ENCODE peak calls at places on chromosomes 13 and 19, in nine cellular contexts. W, P, T, Q, O, Y, V, K and S are unnamed samples. For H3K4me1, the result is how much of the 10 kb centered on the place peaks cover.

GRCh38 chr19:39223703-39224279 is 19.7 kb upstream of the SYCN start:
- DNase-seq in O (no peak), V (no peak), K (no peak), Q (peak), W (peak), Y (no peak), T (no peak), P (peak), S (peak)

GRCh38 chr13:42612021-42612765 is 38.2 kb downstream of the TNFSF11 start:
- DNase-seq in O (no peak), Y (peak), W (peak), P (no peak), T (no peak), K (no peak), V (no peak), Q (no peak), S (no peak)

GRCh38 chr13:75993823-75994222 is 357.7 kb downstream of the LMO7 start:
- DNase-seq in T (no peak), K (no peak), W (peak), V (no peak), P (no peak), Y (no peak), O (no peak), Q (no peak), S (no peak)

GRCh38 chr13:98141938-98142426 is 912 bp upstream of the FARP1 start:
- DNase-seq in K (peak), P (peak), W (no peak), Y (peak), O (no peak), Q (peak), T (no peak), V (no peak), S (peak)

GRCh38 chr13:30679483-30680330 is 55.6 kb upstream of the ALOX5AP start:
- DNase-seq in V (no peak), W (peak), O (peak), Q (peak), P (no peak), K (no peak), T (peak), Y (peak), S (peak)

GRCh38 chr19:4302238-4302630 is at the start of gene TMIGD2:
- DNase-seq in K (no peak), V (no peak), T (no peak), Y (no peak), Q (no peak), P (no peak), O (no peak), W (no peak), S (no peak)

GRCh38 chr19:51020988-51021651 is 1.6 kb upstream of the KLK10 start:
- DNase-seq in P (peak), W (peak), O (peak), Q (peak), T (no peak), Y (peak), K (no peak), V (no peak), S (no peak)

GRCh38 chr19:7373862-7374261 is 25.1 kb downstream of the ARHGEF18 start:
- DNase-seq in T (no peak), V (no peak), W (peak), O (no peak), Y (no peak), K (no peak), P (no peak), Q (peak), S (peak)

GRCh38 chr13:24148414-24149305 is 11.9 kb upstream of the SPATA13 start:
- DNase-seq in P (peak), O (no peak), Y (no peak), T (no peak), K (no peak), W (peak), Q (peak), V (no peak), S (peak)

GRCh38 chr19:50568321-50569022 is at the start of gene LRRC4B:
- DNase-seq in P (no peak), Y (no peak), Q (peak), T (no peak), K (no peak), O (no peak), V (no peak), W (no peak), S (peak)

GRCh38 chr13:95239293-95239692 is 62.0 kb downstream of the ABCC4 start:
- DNase-seq in O (no peak), W (no peak), V (no peak), Y (no peak), T (no peak), P (no peak), Q (no peak), K (no peak), S (no peak)

GRCh38 chr19:36136975-36137686 is 2.7 kb upstream of the CAPNS1 start:
- DNase-seq in V (no peak), T (no peak), Q (peak), O (no peak), K (peak), W (peak), Y (no peak), P (peak), S (no peak)

GRCh38 chr13:85544756-85545155 is 254.5 kb downstream of the SLITRK6 start:
- DNase-seq in Y (no peak), P (no peak), O (no peak), W (no peak), K (no peak), V (no peak), Q (no peak), T (no peak), S (no peak)

GRCh38 chr13:45472171-45472705 is 7.5 kb downstream of the COG3 start:
- DNase-seq in Y (no peak), T (no peak), V (no peak), Q (no peak), K (no peak), O (no peak), W (peak), P (no peak), S (no peak)

GRCh38 chr13:111153279-111153976 is 38.3 kb downstream of the ARHGEF7 start:
- DNase-seq in K (peak), V (peak), T (peak), O (peak), W (peak), P (peak), Q (peak), Y (peak), S (peak)

GRCh38 chr13:72808917-72809500 is 27.1 kb downstream of the PIBF1 start:
- DNase-seq in V (no peak), Q (peak), P (no peak), Y (no peak), O (peak), W (peak), K (no peak), T (no peak), S (no peak)

GRCh38 chr13:60356970-60357369 is 40.0 kb upstream of the TDRD3 start:
- DNase-seq in K (no peak), V (no peak), Y (no peak), Q (no peak), P (no peak), T (no peak), O (no peak), W (no peak), S (no peak)

GRCh38 chr19:54905908-54906511 is at the start of gene NCR1:
- DNase-seq in V (no peak), T (no peak), O (no peak), Y (no peak), W (no peak), P (no peak), K (no peak), Q (no peak), S (peak)

GRCh38 chr13:51426982-51427381 is 25.9 kb downstream of the INTS6 start:
- DNase-seq in K (no peak), O (no peak), Q (no peak), Y (no peak), W (no peak), T (no peak), P (no peak), V (no peak), S (no peak)

GRCh38 chr19:1244693-1245451 is 3.3 kb downstream of the ATP5F1D start:
- DNase-seq in Y (no peak), O (no peak), V (no peak), W (no peak), T (no peak), K (peak), Q (no peak), P (peak), S (no peak)

GRCh38 chr13:105328212-105328611 is 1207.2 kb downstream of the EFNB2 start:
- DNase-seq in W (no peak), O (no peak), Q (no peak), T (no peak), Y (no peak), P (no peak), V (no peak), K (no peak), S (no peak)

GRCh38 chr13:93794197-93794885 is 567.7 kb downstream of the GPC6 start:
- DNase-seq in Y (no peak), T (no peak), W (no peak), K (no peak), V (no peak), O (no peak), P (no peak), Q (no peak), S (no peak)

GRCh38 chr13:109297628-109298027 is 488.8 kb downstream of the IRS2 start:
- DNase-seq in V (no peak), W (no peak), K (no peak), P (no peak), Y (no peak), T (no peak), O (no peak), Q (no peak), S (no peak)

GRCh38 chr13:40453666-40454030 is 212.8 kb downstream of the FOXO1 start:
- DNase-seq in T (no peak), P (no peak), Y (no peak), O (no peak), Q (peak), K (no peak), V (no peak), W (peak), S (no peak)

DNA sequence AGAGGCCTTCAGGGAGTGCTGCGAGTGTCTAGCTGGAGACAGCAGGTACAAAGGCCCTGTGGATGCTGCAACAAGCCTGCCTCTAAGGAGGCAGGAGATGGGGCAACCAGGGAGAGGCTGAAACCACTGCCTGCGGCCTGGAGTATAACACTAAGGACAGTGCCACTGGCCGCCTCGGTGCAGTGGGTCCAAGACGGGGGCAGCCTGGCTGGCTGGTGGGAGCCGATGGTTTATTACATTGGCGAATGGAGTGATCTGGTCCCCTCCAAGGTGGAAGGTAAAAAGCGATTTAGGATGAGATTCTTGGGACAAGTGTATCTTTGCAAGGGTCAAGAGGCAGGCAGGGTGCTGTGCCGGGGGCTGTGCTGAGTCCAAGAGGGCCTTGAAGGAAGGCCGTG is 5.8 kb downstream of the TMEM255B start:
- DNase-seq in Y (no peak), K (no peak), Q (no peak), T (no peak), O (no peak), W (no peak), P (no peak), V (no peak), S (no peak)
- H3K4me1 ChIP-seq in Y (under half), K (under half), Q (under half), T (under half), O (under half), W (under half), P (under half), V (under half), S (under half)

GRCh38 chr13:28495586-28496564 is 947 bp upstream of the FLT1 start:
- DNase-seq in T (no peak), W (no peak), O (no peak), Q (peak), V (no peak), K (no peak), P (no peak), Y (no peak), S (no peak)

GRCh38 chr13:28493740-28494536 is 990 bp downstream of the FLT1 start:
- DNase-seq in W (no peak), P (no peak), O (no peak), T (no peak), Y (peak), K (no peak), Q (peak), V (no peak), S (no peak)

GRCh38 chr13:28494537-28494860 is 429 bp downstream of the FLT1 start:
- DNase-seq in V (no peak), Y (peak), W (no peak), T (no peak), K (no peak), Q (no peak), P (no peak), O (no peak), S (no peak)

GRCh38 chr13:28492527-28493367 is 2.2 kb downstream of the FLT1 start:
- DNase-seq in K (no peak), Y (no peak), T (no peak), V (no peak), P (no peak), Q (peak), W (no peak), O (peak), S (no peak)

DNA sequence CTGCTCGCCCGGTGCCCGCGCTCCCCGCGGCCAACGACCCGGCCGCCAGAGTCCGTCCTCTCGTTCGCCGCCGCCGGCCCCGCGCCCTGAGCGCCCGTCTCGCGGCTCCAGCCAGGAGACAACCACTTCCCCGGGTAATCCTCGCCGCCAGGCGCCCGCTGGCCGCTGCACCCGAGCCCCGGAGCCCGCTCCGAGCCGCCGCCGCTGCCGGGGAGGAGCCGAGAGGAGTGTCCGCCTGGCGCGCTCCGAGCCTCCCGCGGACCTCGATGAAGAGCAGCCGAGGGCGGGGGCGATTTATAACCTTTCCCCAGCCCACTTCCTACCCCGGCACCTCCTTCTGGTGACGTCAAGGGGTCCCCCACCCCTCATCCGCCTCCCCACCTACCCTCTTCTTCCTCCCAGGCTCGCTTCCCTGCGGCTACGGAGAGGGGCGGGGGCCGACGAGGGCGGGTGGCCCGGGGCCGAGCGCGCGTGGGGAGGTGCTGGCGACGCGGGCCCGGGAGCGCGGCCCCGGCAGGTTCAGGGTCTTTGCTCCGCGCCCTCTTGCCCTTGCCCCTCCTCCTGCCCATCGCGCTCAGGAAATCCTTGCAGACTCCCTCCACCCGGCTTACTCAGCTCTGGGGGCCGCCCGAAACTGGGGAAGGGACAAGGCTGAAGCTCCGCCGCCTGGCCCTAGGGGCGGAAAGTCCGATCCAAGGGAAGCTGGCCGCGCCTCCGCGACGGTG is at the start of gene FLT1:
- DNase-seq in K (peak), V (no peak), Q (peak), T (no peak), O (no peak), Y (peak), P (no peak), W (no peak), S (peak)
- H3K4me1 ChIP-seq in K (under half), V (under half), Q (under half), T (under half), O (under half), Y (under half), P (under half), W (under half), S (under half)

GRCh38 chr19:15589760-15590451 is 25.1 kb upstream of the CYP4F8 start:
- DNase-seq in T (no peak), P (no peak), W (no peak), Y (no peak), K (no peak), Q (no peak), O (no peak), V (no peak), S (no peak)
- H3K4me1 ChIP-seq in T (under half), P (under half), W (under half), Y (under half), K (under half), Q (under half), O (under half), V (under half), S (under half)

GRCh38 chr19:56114711-56115110 is 6.4 kb downstream of the ZNF787 start:
- DNase-seq in P (no peak), W (no peak), Y (no peak), T (no peak), Q (no peak), V (no peak), O (no peak), K (no peak), S (no peak)

GRCh38 chr19:56114051-56114694 is 6.9 kb downstream of the ZNF787 start:
- DNase-seq in W (no peak), O (no peak), Q (no peak), Y (no peak), K (no peak), P (no peak), V (no peak), T (no peak), S (no peak)

GRCh38 chr19:56116606-56117005 is 4.5 kb downstream of the ZNF787 start:
- DNase-seq in Y (no peak), Q (no peak), O (no peak), K (no peak), W (no peak), P (no peak), T (no peak), V (no peak), S (no peak)

GRCh38 chr19:56117376-56117884 is 3.7 kb downstream of the ZNF787 start:
- DNase-seq in Y (no peak), O (no peak), Q (no peak), T (no peak), K (no peak), P (peak), W (no peak), V (no peak), S (no peak)

GRCh38 chr19:56115490-56115889 is 5.6 kb downstream of the ZNF787 start:
- DNase-seq in W (no peak), V (no peak), O (no peak), T (no peak), P (no peak), Q (no peak), K (no peak), Y (no peak), S (no peak)
- H3K4me1 ChIP-seq in W (under half), V (under half), O (under half), T (under half), P (half or more), Q (under half), K (under half), Y (under half), S (under half)

GRCh38 chr19:48683349-48683748 is 10.5 kb upstream of the NTN5 start:
- DNase-seq in V (no peak), P (no peak), Q (no peak), O (no peak), T (no peak), K (no peak), Y (peak), W (no peak), S (no peak)

GRCh38 chr19:48681127-48681470 is 8.3 kb upstream of the NTN5 start:
- DNase-seq in Q (no peak), K (no peak), V (no peak), W (no peak), Y (no peak), T (no peak), P (no peak), O (no peak), S (no peak)

GRCh38 chr19:48676887-48677286 is 4.1 kb upstream of the NTN5 start:
- DNase-seq in P (peak), O (no peak), Q (no peak), Y (no peak), W (no peak), K (peak), T (no peak), V (no peak), S (no peak)

GRCh38 chr19:48678201-48678600 is 5.4 kb upstream of the NTN5 start:
- DNase-seq in Q (no peak), T (no peak), P (peak), Y (no peak), W (no peak), V (no peak), O (no peak), K (peak), S (no peak)

DNA sequence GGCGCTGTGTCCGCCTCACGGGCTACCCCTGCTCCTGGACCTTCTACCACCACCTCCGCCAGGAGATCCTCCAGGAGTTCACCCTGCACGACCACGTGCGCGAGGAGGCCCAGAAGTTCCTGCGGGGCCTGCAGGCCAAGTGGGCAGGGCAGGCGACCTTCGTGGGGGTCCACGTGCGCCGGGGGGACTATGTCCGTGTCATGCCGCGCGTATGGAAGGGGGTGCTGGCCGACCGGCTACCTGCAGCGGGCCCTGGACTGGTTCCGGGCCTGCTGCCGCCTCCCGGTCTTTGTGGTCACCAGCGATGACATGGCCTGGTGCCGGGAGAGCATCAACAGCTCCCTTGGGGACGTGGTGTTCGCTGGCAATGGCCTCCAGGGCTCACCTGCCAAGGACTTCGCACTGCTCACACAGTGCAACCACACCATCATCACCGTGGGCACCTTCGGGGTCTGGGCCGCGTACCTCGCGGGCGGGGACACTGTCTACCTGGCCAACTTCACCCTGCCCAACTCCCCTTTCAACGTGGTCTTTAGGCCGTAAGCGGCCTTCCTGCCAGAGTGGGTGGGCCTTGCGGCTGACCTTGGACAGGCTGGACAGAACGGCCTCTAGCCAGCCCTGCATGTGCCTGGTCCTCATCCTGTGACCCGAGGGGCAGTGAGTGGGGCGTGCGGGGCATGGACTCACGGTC is 7.8 kb upstream of the NTN5 start:
- DNase-seq in P (no peak), Y (no peak), W (no peak), Q (no peak), V (no peak), O (no peak), T (no peak), K (no peak), S (no peak)
- H3K4me1 ChIP-seq in P (under half), Y (under half), W (under half), Q (under half), V (under half), O (under half), T (under half), K (under half), S (under half)